ENCODE peak calls at places on chromosomes 13 and 19, in nine cellular contexts. B is Panc1, Q is NCI-H2029, F is GM12891, M is SJCRH30, G is NCI-H2171, N is body of pancreas, X is ELF-1, C is immature natural killer cell. W is an unnamed sample.

GRCh38 chr13:29702912-29703351 is 107.4 kb upstream of the SLC7A1 start:
- DNase-seq in B (no peak), Q (no peak), N (no peak), F (no peak), G (no peak), M (peak), X (peak), C (no peak), W (no peak)

GRCh38 chr19:54095136-54095858 is 5.3 kb downstream of the OSCAR start:
- DNase-seq in M (no peak), C (no peak), N (no peak), G (no peak), Q (no peak), B (no peak), F (no peak), X (no peak), W (no peak)

GRCh38 chr19:41821003-41821735 is 23.3 kb downstream of the LYPD4 start:
- DNase-seq in N (peak), G (peak), F (peak), X (peak), M (peak), B (peak), Q (peak), C (peak), W (peak)

GRCh38 chr13:20711301-20712044 is 8.0 kb downstream of the IL17D start:
- DNase-seq in F (no peak), M (peak), N (no peak), C (no peak), G (no peak), X (peak), B (no peak), Q (no peak), W (no peak)

GRCh38 chr19:7078007-7078406 is 8.5 kb downstream of the ZNF557 start:
- DNase-seq in N (no peak), X (no peak), C (no peak), F (no peak), Q (no peak), M (no peak), B (no peak), G (no peak), W (no peak)

GRCh38 chr13:78593652-78594494 is 9.5 kb downstream of the POU4F1 start:
- DNase-seq in N (no peak), M (peak), F (no peak), C (no peak), X (peak), B (no peak), Q (no peak), G (peak), W (no peak)

GRCh38 chr19:50162988-50163387 is at the start of gene IZUMO2:
- DNase-seq in C (no peak), N (no peak), B (no peak), Q (no peak), X (peak), G (no peak), F (no peak), M (no peak), W (no peak)

GRCh38 chr13:51849145-51850101 is 4.4 kb upstream of the TMEM272 start:
- DNase-seq in X (peak), G (no peak), C (peak), N (peak), Q (no peak), M (peak), B (no peak), F (peak), W (no peak)

GRCh38 chr19:31378404-31378803 is 29.2 kb upstream of the TSHZ3 start:
- DNase-seq in Q (peak), F (no peak), C (no peak), B (peak), X (no peak), M (peak), G (no peak), N (no peak), W (no peak)

GRCh38 chr19:861756-862528 is 2.5 kb downstream of the CFD start:
- DNase-seq in B (no peak), M (peak), F (no peak), N (peak), X (peak), G (no peak), Q (peak), C (peak), W (peak)

GRCh38 chr19:47619763-47620162 is 10.8 kb downstream of the BICRA start:
- DNase-seq in N (no peak), C (no peak), M (no peak), Q (no peak), B (no peak), G (no peak), F (no peak), X (peak), W (no peak)

GRCh38 chr19:7355151-7355845 is 6.6 kb downstream of the ARHGEF18 start:
- DNase-seq in X (no peak), B (no peak), N (no peak), F (no peak), Q (no peak), M (no peak), G (no peak), C (no peak), W (no peak)

GRCh38 chr13:30861163-30861562 is 44.9 kb upstream of the MEDAG start:
- DNase-seq in F (no peak), G (no peak), C (no peak), M (no peak), Q (no peak), X (no peak), N (no peak), B (no peak), W (no peak)

GRCh38 chr19:20162821-20163220 is 4.2 kb upstream of the ZNF486 start:
- DNase-seq in C (no peak), X (no peak), Q (no peak), B (no peak), N (no peak), M (no peak), F (no peak), G (no peak), W (peak)

GRCh38 chr19:1874554-1875185 is 10.6 kb downstream of the ABHD17A start:
- DNase-seq in M (no peak), Q (peak), F (no peak), X (no peak), G (no peak), B (no peak), N (no peak), C (peak), W (no peak)

GRCh38 chr19:34825212-34825611 is 52.2 kb upstream of the ZNF599 start:
- DNase-seq in F (no peak), M (no peak), N (no peak), X (no peak), B (no peak), G (no peak), C (no peak), Q (no peak), W (no peak)

GRCh38 chr13:67152123-67152522 is 78.0 kb downstream of the PCDH9 start:
- DNase-seq in X (no peak), F (no peak), G (no peak), B (no peak), N (no peak), M (no peak), C (no peak), Q (no peak), W (no peak)

GRCh38 chr19:13646758-13647157 is 117.6 kb upstream of the MRI1 start:
- DNase-seq in M (no peak), X (no peak), F (no peak), C (no peak), Q (no peak), G (no peak), B (no peak), N (no peak), W (no peak)

W was measured in naive B cell.